ENCODE peak calls at places on chromosomes 4 and X, in six cellular contexts. F is stimulated activated CD4-positive, alpha-beta T cell treated with anti-CD3 and anti-CD28 coated beads, Interleukin-2, amount 100 ng/mL, for 48 hours; R is naive B cell; C is NCI-H748 treated with DMSO at 0.1 percent for 48 hours; G is H54; U is nucleus accumbens. I is an unnamed sample.

GRCh38 chr4:99180367-99181169 is 36.5 kb upstream of the ADH4 start:
- DNase-seq in R (no peak), U (no peak), C (no peak), G (peak), F (no peak), I (peak)

GRCh38 chrX:135185795-135186443 is 14.7 kb upstream of the CT55 start:
- DNase-seq in C (peak), G (peak), U (peak), F (peak), R (peak), I (no peak)

GRCh38 chrX:255923-256331 is 25.3 kb upstream of the PLCXD1 start:
- DNase-seq in R (no peak), G (no peak), F (no peak), U (no peak), C (no peak), I (no peak)

GRCh38 chr4:85720736-85721135 is 245.8 kb downstream of the ARHGAP24 start:
- DNase-seq in F (no peak), G (peak), R (no peak), U (no peak), C (no peak), I (peak)

GRCh38 chr4:137601924-137602323 is 69.6 kb upstream of the PCDH18 start:
- DNase-seq in C (no peak), R (no peak), G (no peak), U (no peak), F (no peak), I (no peak)

GRCh38 chr4:84878090-84878489 is 88.4 kb downstream of the WDFY3 start:
- DNase-seq in U (no peak), C (no peak), F (no peak), G (no peak), R (no peak), I (peak)

GRCh38 chr4:51843309-51844156 is 580 bp downstream of the DCUN1D4 start:
- DNase-seq in F (peak), C (no peak), G (peak), R (peak), U (peak), I (peak)

GRCh38 chrX:123215397-123216089 is 31.5 kb downstream of the GRIA3 start:
- DNase-seq in F (no peak), R (no peak), G (no peak), U (peak), C (no peak), I (no peak)

GRCh38 chr4:113420938-113421337 is 340.6 kb downstream of the CAMK2D start:
- DNase-seq in F (no peak), G (no peak), U (no peak), C (no peak), R (no peak), I (no peak)

GRCh38 chr4:147396105-147396504 is 84.8 kb upstream of the EDNRA start:
- DNase-seq in F (no peak), R (no peak), U (no peak), C (no peak), G (no peak), I (no peak)

GRCh38 chr4:1246111-1246881 is 2.6 kb downstream of the CTBP1 start:
- DNase-seq in C (no peak), U (no peak), G (no peak), R (no peak), F (no peak), I (no peak)

GRCh38 chr4:10731690-10732089 is 47.1 kb upstream of the CLNK start:
- DNase-seq in U (no peak), G (no peak), R (no peak), C (no peak), F (no peak), I (no peak)

GRCh38 chr4:36006226-36006625 is 238.1 kb downstream of the ARAP2 start:
- DNase-seq in C (no peak), F (no peak), U (no peak), G (peak), R (no peak), I (no peak)

GRCh38 chrX:95484781-95485180 is 1199.9 kb upstream of the DIAPH2 start:
- DNase-seq in F (no peak), C (no peak), U (no peak), R (no peak), G (no peak), I (no peak)

GRCh38 chrX:47112316-47112954 is 32.1 kb downstream of the NDUFB11 start:
- DNase-seq in C (no peak), U (peak), F (no peak), G (no peak), R (no peak), I (no peak)

GRCh38 chr4:159950707-159951106 is 847.8 kb downstream of the RAPGEF2 start:
- DNase-seq in U (no peak), F (no peak), C (no peak), R (no peak), G (no peak), I (no peak)

GRCh38 chrX:136778020-136778419 is 2.7 kb downstream of the ARHGEF6 start:
- DNase-seq in U (no peak), C (no peak), G (no peak), R (no peak), F (no peak), I (no peak)

GRCh38 chrX:78769933-78770332 is 22.4 kb downstream of the LPAR4 start:
- DNase-seq in R (no peak), G (no peak), F (no peak), C (no peak), U (no peak), I (no peak)

GRCh38 chr4:53608242-53608641 is 17.0 kb upstream of the LNX1 start:
- DNase-seq in R (no peak), F (no peak), U (no peak), G (no peak), C (no peak), I (no peak)

GRCh38 chrX:150696836-150697235 is 3.6 kb downstream of the MTMR1 start:
- DNase-seq in C (no peak), G (no peak), U (no peak), R (peak), F (no peak), I (no peak)

GRCh38 chr4:141255016-141255415 is 34.3 kb downstream of the ZNF330 start:
- DNase-seq in F (no peak), U (no peak), C (no peak), G (no peak), R (no peak), I (no peak)

GRCh38 chr4:11487876-11488545 is 59.3 kb upstream of the HS3ST1 start:
- DNase-seq in R (no peak), U (no peak), C (peak), F (no peak), G (no peak), I (no peak)

GRCh38 chr4:124936427-124936826 is 223.9 kb upstream of the ANKRD50 start:
- DNase-seq in C (no peak), G (no peak), U (no peak), R (no peak), F (no peak), I (no peak)

GRCh38 chr4:113905301-113905700 is 74.1 kb downstream of the ARSJ start:
- DNase-seq in R (no peak), C (no peak), G (no peak), U (no peak), F (no peak), I (no peak)

GRCh38 chr4:74012130-74012529 is 13.7 kb upstream of the CXCL5 start:
- DNase-seq in G (no peak), F (no peak), R (no peak), U (no peak), C (no peak), I (no peak)

GRCh38 chrX:30961805-30962204 is 72.8 kb upstream of the TAB3 start:
- DNase-seq in C (no peak), U (no peak), F (no peak), R (no peak), G (no peak), I (no peak)

GRCh38 chr4:140595065-140595464 is 26.3 kb upstream of the UCP1 start:
- DNase-seq in R (peak), U (no peak), C (peak), G (no peak), F (no peak), I (no peak)

GRCh38 chrX:135436966-135437866 is 15.5 kb downstream of the SMIM10L2A start:
- DNase-seq in R (no peak), C (no peak), U (no peak), G (no peak), F (no peak), I (no peak)

GRCh38 chrX:150643271-150643670 is 49.9 kb upstream of the MTMR1 start:
- DNase-seq in C (no peak), R (no peak), G (no peak), U (no peak), F (no peak), I (no peak)

GRCh38 chrX:11881485-11882170 is 123.6 kb downstream of the MSL3 start:
- DNase-seq in R (no peak), G (no peak), F (no peak), U (no peak), C (no peak), I (no peak)